ENCODE peak calls at places on chromosomes 3 and 15, in six cellular contexts. V, W, K, H, X and A are unnamed samples.

GRCh38 chr15:31440754-31441298 is 114.2 kb downstream of the KLF13 start:
- DNase-seq in W (peak), V (peak), H (peak), K (peak), X (peak), A (no peak)

GRCh38 chr3:104629038-104629437 is 737.7 kb upstream of the ALCAM start:
- DNase-seq in K (no peak), H (no peak), X (no peak), W (no peak), V (no peak), A (no peak)

GRCh38 chr3:123817413-123817812 is 66.7 kb downstream of the MYLK start:
- DNase-seq in H (no peak), V (no peak), W (no peak), X (no peak), K (no peak), A (no peak)

GRCh38 chr15:65416845-65417416 is 5.8 kb downstream of the IGDCC4 start:
- DNase-seq in H (no peak), V (peak), W (no peak), K (no peak), X (no peak), A (no peak)

GRCh38 chr3:197541756-197542539 is 13.8 kb downstream of the BDH1 start:
- DNase-seq in V (peak), H (no peak), X (no peak), K (no peak), W (no peak), A (peak)

GRCh38 chr15:75112848-75113492 is 88.7 kb upstream of the C15orf39 start:
- DNase-seq in V (no peak), H (no peak), W (no peak), K (no peak), X (no peak), A (no peak)

GRCh38 chr15:31344824-31345605 is 18.4 kb downstream of the KLF13 start:
- DNase-seq in K (no peak), H (no peak), W (peak), X (peak), V (peak), A (no peak)

GRCh38 chr3:46713048-46713897 is 4.4 kb downstream of the PRSS50 start:
- DNase-seq in W (no peak), V (no peak), H (no peak), K (no peak), X (no peak), A (no peak)

GRCh38 chr3:119588112-119588511 is 8.8 kb downstream of the ADPRH start:
- DNase-seq in W (peak), H (peak), V (peak), X (peak), K (no peak), A (no peak)

GRCh38 chr15:66996099-66996498 is 69.3 kb upstream of the SMAD3 start:
- DNase-seq in K (no peak), H (no peak), W (no peak), X (no peak), V (no peak), A (no peak)

GRCh38 chr3:114380233-114380645 is 86.4 kb downstream of the TIGIT start:
- DNase-seq in K (no peak), H (no peak), V (peak), X (no peak), W (no peak), A (peak)

GRCh38 chr15:94193906-94194305 is 37.5 kb upstream of the MCTP2 start:
- DNase-seq in X (no peak), K (no peak), V (no peak), W (no peak), H (no peak), A (no peak)

GRCh38 chr15:94057305-94057704 is 174.1 kb upstream of the MCTP2 start:
- DNase-seq in X (no peak), V (no peak), H (no peak), W (no peak), K (no peak), A (no peak)

GRCh38 chr3:103803787-103804186 is 1369.0 kb downstream of the ZPLD1 start:
- DNase-seq in X (no peak), H (no peak), W (no peak), K (no peak), V (no peak), A (no peak)